ENCODE peak calls at places on chromosomes 12 and 14, in four cellular contexts. D is mesenchymal stem cell, W is IMR-90, O is trophoblast cell. V is an unnamed sample.

GRCh38 chr14:39875028-39875427 is 442.8 kb upstream of the FBXO33 start:
- DNase-seq in D (no peak), W (no peak), O (no peak), V (no peak)

GRCh38 chr12:11578461-11578993 is 70.9 kb upstream of the ETV6 start:
- DNase-seq in D (no peak), W (no peak), O (no peak), V (no peak)

GRCh38 chr12:112988224-112988623 is 9.9 kb downstream of the OAS2 start:
- DNase-seq in D (no peak), W (no peak), O (no peak), V (no peak)

GRCh38 chr14:41606249-41607118 is at the start of gene LRFN5:
- DNase-seq in D (peak), W (peak), O (peak), V (peak)

GRCh38 chr12:120141336-120141735 is 24.8 kb upstream of the RAB35 start:
- DNase-seq in D (no peak), W (no peak), O (no peak), V (no peak)

GRCh38 chr12:42373669-42374068 is 47.7 kb downstream of the PPHLN1 start:
- DNase-seq in D (no peak), W (no peak), O (no peak), V (no peak)

GRCh38 chr12:49941556-49942511 is 8.7 kb upstream of the AQP2 start:
- DNase-seq in D (no peak), W (no peak), O (no peak), V (peak)

GRCh38 chr12:132505105-132505851 is 15.3 kb downstream of the FBRSL1 start:
- DNase-seq in D (no peak), W (no peak), O (no peak), V (no peak)

GRCh38 chr14:24861083-24861630 is 188.8 kb downstream of the STXBP6 start:
- DNase-seq in D (peak), W (peak), O (peak), V (no peak)

GRCh38 chr14:90778468-90779255 is 37.6 kb downstream of the TTC7B start:
- DNase-seq in D (no peak), W (no peak), O (no peak), V (no peak)

GRCh38 chr14:96764012-96764411 is 33.2 kb upstream of the VRK1 start:
- DNase-seq in D (no peak), W (no peak), O (no peak), V (no peak)

GRCh38 chr14:95521001-95521400 is 4.6 kb upstream of the SYNE3 start:
- DNase-seq in D (no peak), W (no peak), O (no peak), V (no peak)

GRCh38 chr12:120737557-120738251 is 12.1 kb downstream of the ACADS start:
- DNase-seq in D (peak), W (no peak), O (peak), V (peak)

GRCh38 chr12:54589964-54590363 is 1.5 kb upstream of the PPP1R1A start:
- DNase-seq in D (no peak), W (no peak), O (no peak), V (no peak)

GRCh38 chr14:75715926-75716780 is 55.1 kb downstream of the TTLL5 start:
- DNase-seq in D (peak), W (peak), O (no peak), V (no peak)
- H3K23ac ChIP-seq in D (no peak), W (no peak), O (no peak), V (no peak)

GRCh38 chr14:31208546-31209424 is 1.2 kb upstream of the HECTD1 start:
- DNase-seq in D (no peak), W (no peak), O (no peak), V (no peak)

GRCh38 chr14:31207746-31208545 is at the start of gene HECTD1:
- DNase-seq in D (peak), W (peak), O (peak), V (peak)

GRCh38 chr14:31205681-31206535 is 1.7 kb downstream of the HECTD1 start:
- DNase-seq in D (peak), W (peak), O (peak), V (no peak)

GRCh38 chr14:31206536-31207286 is 882 bp downstream of the HECTD1 start:
- DNase-seq in D (no peak), W (no peak), O (peak), V (peak)

GRCh38 chr14:31207287-31207745 is 277 bp downstream of the HECTD1 start:
- DNase-seq in D (no peak), W (no peak), O (no peak), V (no peak)
- H2AK5ac ChIP-seq in D (no peak), W (no peak), O (peak), V (no peak)

DNA sequence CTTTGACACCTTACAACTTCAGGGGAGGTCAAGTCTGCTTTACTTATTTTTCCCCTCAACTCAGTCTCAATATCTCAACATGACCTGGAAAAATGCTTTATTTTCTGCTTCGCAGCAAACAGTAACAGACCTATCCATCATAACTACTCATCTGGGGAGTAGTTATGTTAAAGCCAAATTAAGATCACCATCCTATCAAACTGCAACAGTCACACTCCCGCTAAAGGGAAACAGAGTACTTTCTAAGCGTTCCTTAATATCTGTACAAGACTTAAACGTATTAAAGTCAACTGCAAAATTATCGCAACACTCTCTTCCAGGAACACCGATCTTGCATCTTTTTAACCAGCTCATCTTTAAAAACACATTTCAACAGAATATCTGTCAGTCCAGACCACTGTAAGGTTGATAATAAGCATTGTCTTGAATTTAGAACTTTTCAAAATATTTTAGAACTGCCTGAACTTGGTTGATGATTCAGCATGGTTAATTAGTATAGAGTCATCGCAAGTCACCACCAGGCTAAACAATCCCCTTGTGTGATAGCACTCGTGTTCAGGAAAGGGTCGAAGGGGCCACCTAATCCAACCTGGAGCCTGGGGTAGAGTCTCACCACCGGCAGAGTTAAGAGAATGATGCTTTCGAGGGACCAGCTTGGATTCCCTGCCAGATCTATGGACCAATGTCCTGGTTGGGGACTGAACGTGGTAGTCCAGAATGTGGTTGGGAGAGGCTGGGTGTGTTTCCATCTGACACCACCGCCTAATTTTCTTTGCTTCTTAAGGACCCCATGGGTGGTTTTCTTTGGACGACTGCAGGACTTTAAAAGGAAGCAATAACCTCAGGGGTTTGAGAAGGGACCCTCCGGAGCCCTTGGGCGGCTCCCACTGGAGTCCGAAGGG is 955 bp downstream of the SPTLC2 start:
- DNase-seq in D (peak), W (peak), O (peak), V (no peak)
- H3K23ac ChIP-seq in D (no peak), W (peak), O (peak), V (no peak)

DNA sequence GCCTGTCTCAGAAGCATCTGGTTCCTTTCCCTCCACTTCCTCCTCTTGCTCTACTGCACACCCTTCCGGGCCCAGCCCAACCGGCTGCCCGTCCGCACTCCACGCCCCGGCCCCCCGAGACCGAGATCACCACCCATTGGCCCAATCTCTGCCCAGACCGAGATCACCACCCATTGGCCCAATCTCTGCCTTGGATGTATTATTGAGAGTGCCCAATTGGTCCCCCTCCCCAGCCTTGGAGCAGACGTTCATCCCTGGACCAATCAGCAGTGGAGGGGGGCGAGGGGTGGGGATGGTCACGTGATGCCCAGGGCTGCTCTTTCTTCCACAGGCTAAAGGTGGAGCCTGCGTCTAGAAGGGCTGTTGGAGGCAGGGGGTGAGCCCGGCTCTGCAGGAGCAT is 75.6 kb upstream of the TMEM132C start:
- DNase-seq in D (no peak), W (no peak), O (no peak), V (peak)
- H2AK5ac ChIP-seq in D (no peak), W (no peak), O (no peak), V (no peak)

DNA sequence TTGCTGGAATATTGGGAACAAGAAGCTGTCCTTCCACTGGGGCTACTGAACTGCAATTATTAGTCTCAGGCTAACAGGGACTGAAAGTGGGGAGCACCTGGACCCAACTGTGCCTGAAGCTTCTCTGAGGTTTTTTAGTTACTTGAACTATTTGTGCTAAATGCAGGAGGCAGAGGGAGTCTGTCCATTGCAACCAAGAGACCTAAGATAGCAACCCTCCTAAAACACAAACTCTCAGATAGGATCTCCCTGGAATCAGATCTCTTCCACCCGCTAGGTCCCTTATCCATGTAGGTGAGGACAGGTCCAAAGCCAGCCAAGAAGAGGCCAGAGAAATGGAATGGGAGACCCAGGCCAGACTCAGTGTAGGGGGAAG is 58.1 kb downstream of the NCOR2 start:
- DNase-seq in D (no peak), W (no peak), O (no peak), V (no peak)
- H3K23ac ChIP-seq in D (no peak), W (peak), O (no peak), V (no peak)

GRCh38 chr12:108448246-108448645 is 66.8 kb upstream of the FICD start:
- DNase-seq in D (no peak), W (no peak), O (no peak), V (no peak)
- H2AK5ac ChIP-seq in D (no peak), W (no peak), O (no peak), V (no peak)

V was measured in H9.